ENCODE peak calls at places on chromosomes 4 and X, in seven cellular contexts. E is NCI-H1092 treated with DMSO at 0.1 percent for 48 hours; Y is type B pancreatic cell; W is activated naive CD4-positive, alpha-beta T cell treated with anti-CD3 and anti-CD28 coated beads, Interleukin-2, amount 50 U/mL, for 72 hours; D is HEK293T; A is Ammon's horn; Z is GM10248. C is an unnamed sample.

GRCh38 chrX:5876984-5877655 is 351.5 kb downstream of the NLGN4X start:
- DNase-seq in Y (no peak), E (peak), D (peak), Z (no peak), W (no peak), A (peak), C (no peak)

GRCh38 chr4:126081336-126081735 is 766.6 kb downstream of the FAT4 start:
- DNase-seq in D (no peak), Z (no peak), Y (no peak), E (no peak), W (no peak), A (no peak), C (no peak)

GRCh38 chr4:158676076-158676475 is 4.0 kb downstream of the ETFDH start:
- DNase-seq in E (no peak), D (no peak), Z (no peak), A (no peak), Y (no peak), W (no peak), C (no peak)

GRCh38 chrX:2474963-2475726 is 25.6 kb downstream of the DHRSX start:
- DNase-seq in Y (no peak), E (no peak), D (no peak), W (no peak), Z (no peak), A (no peak), C (peak)

GRCh38 chr4:154779362-154779947 is 1.6 kb upstream of the RBM46 start:
- DNase-seq in D (peak), Z (peak), E (peak), Y (no peak), W (no peak), A (peak), C (peak)

GRCh38 chr4:186839122-186840037 is 115.7 kb upstream of the FAT1 start:
- DNase-seq in W (no peak), E (no peak), A (no peak), Y (no peak), D (no peak), Z (peak), C (no peak)

GRCh38 chr4:174859904-174860303 is 30.9 kb upstream of the GLRA3 start:
- DNase-seq in D (no peak), E (no peak), W (no peak), Y (no peak), Z (no peak), A (no peak), C (no peak)

GRCh38 chr4:173735055-173735454 is 205.0 kb upstream of the HAND2 start:
- DNase-seq in W (no peak), E (no peak), A (no peak), D (no peak), Z (no peak), Y (no peak), C (no peak)

GRCh38 chr4:119721878-119722277 is 93.3 kb upstream of the PDE5A start:
- DNase-seq in E (no peak), Y (no peak), W (no peak), D (no peak), Z (no peak), A (no peak), C (no peak)